ENCODE peak calls at places on chromosomes 11 and 22, in nine cellular contexts. O, K, V, G, P, E, C, W and A are unnamed samples.

GRCh38 chr22:24002272-24002671 is 3.0 kb downstream of the GSTT4 start:
- DNase-seq in O (no peak), W (no peak), V (no peak), K (no peak), C (no peak), E (no peak), P (no peak), G (no peak), A (no peak)

GRCh38 chr22:17786435-17787158 is 12.3 kb upstream of the BID start:
- DNase-seq in G (no peak), C (no peak), W (no peak), E (peak), O (no peak), P (no peak), K (no peak), V (peak), A (peak)

GRCh38 chr22:23033116-23033905 is 37.0 kb upstream of the GNAZ start:
- DNase-seq in C (no peak), E (no peak), G (no peak), V (no peak), P (no peak), W (no peak), K (no peak), O (peak), A (no peak)

GRCh38 chr11:10436224-10436623 is 18.8 kb upstream of the AMPD3 start:
- DNase-seq in V (no peak), O (no peak), P (no peak), W (no peak), G (no peak), K (no peak), C (no peak), E (no peak), A (no peak)

GRCh38 chr11:13304655-13305340 is 27.2 kb downstream of the BMAL1 start:
- DNase-seq in C (no peak), E (no peak), W (no peak), O (no peak), V (no peak), K (no peak), P (no peak), G (no peak), A (no peak)

GRCh38 chr11:123304828-123305530 is 109.9 kb upstream of the CLMP start:
- DNase-seq in K (no peak), P (peak), G (no peak), V (no peak), O (no peak), E (no peak), W (no peak), C (no peak), A (no peak)

GRCh38 chr22:21972293-21972779 is 10.3 kb downstream of the TOP3B start:
- DNase-seq in P (no peak), W (peak), V (no peak), K (peak), O (no peak), C (no peak), G (peak), E (no peak), A (peak)

GRCh38 chr11:83033972-83034672 is 37.6 kb downstream of the RAB30 start:
- DNase-seq in O (no peak), C (no peak), V (peak), K (peak), W (peak), P (no peak), G (no peak), E (peak), A (peak)

GRCh38 chr11:256952-257737 is 20.4 kb downstream of the PSMD13 start:
- DNase-seq in W (no peak), K (no peak), V (no peak), G (no peak), O (no peak), P (no peak), C (no peak), E (no peak), A (no peak)

GRCh38 chr11:17561466-17562001 is 14.5 kb downstream of the OTOG start:
- DNase-seq in K (no peak), W (no peak), E (no peak), V (no peak), G (no peak), O (no peak), P (no peak), C (no peak), A (no peak)

GRCh38 chr22:49962012-49962750 is 1.6 kb downstream of the PIM3 start:
- DNase-seq in E (peak), C (peak), V (peak), K (peak), W (peak), P (peak), O (peak), G (peak), A (peak)

GRCh38 chr11:67564230-67564629 is 19.4 kb upstream of the GSTP1 start:
- DNase-seq in K (no peak), C (no peak), P (no peak), V (no peak), W (no peak), E (peak), G (no peak), O (no peak), A (peak)

GRCh38 chr11:44883277-44883676 is 67.4 kb downstream of the TP53I11 start:
- DNase-seq in O (no peak), E (no peak), K (no peak), G (no peak), V (no peak), W (no peak), P (no peak), C (no peak), A (no peak)

GRCh38 chr11:68338041-68338800 is 25.8 kb downstream of the LRP5 start:
- DNase-seq in V (no peak), G (no peak), E (peak), W (peak), C (peak), P (no peak), K (no peak), O (no peak), A (peak)

GRCh38 chr11:61951484-61952135 is 1.5 kb downstream of the BEST1 start:
- DNase-seq in C (no peak), W (no peak), E (no peak), G (no peak), K (no peak), V (no peak), O (peak), P (no peak), A (no peak)

GRCh38 chr11:75347781-75348613 is 3.5 kb downstream of the ARRB1 start:
- DNase-seq in G (no peak), E (peak), C (no peak), W (peak), P (no peak), K (peak), V (no peak), O (no peak), A (peak)

GRCh38 chr11:63573881-63574855 is 11.0 kb upstream of the PLAAT2 start:
- DNase-seq in E (peak), W (peak), C (no peak), O (no peak), V (peak), K (peak), G (no peak), P (peak), A (peak)

GRCh38 chr22:27124336-27125023 is 467.1 kb downstream of the MIAT start:
- DNase-seq in P (no peak), E (peak), V (peak), G (no peak), W (no peak), K (no peak), O (no peak), C (no peak), A (no peak)

GRCh38 chr11:130738618-130739017 is 177.7 kb downstream of the SNX19 start:
- DNase-seq in P (no peak), G (no peak), E (peak), C (no peak), O (no peak), W (peak), V (no peak), K (no peak), A (peak)
- H3K4me3 ChIP-seq in P (no peak), G (no peak), E (peak), C (no peak), O (no peak), W (no peak), V (peak), K (no peak), A (no peak)

DNA sequence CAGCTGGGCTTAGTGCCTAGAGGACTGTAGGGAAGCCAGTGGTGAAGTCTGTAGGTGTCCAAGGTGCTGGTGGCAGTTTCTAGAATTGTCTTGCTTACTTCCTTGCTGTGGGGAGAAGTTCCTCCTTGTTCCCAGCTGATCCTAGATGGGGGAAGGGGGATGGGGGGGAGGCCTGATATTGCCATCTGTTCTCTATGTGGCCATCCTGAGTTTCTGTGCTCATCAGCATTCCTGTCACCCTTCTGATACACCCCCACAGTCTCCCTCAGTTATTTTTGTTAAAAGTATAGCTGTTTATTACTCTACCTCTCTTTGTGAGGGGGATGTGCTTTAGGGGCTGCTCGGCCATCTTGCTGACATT is 36.5 kb downstream of the MADD start:
- DNase-seq in V (no peak), W (no peak), C (no peak), E (no peak), P (no peak), G (no peak), O (no peak), K (no peak), A (no peak)
- TF ChIP-seq CTCF in V (no peak), W (no peak), C (no peak), E (no peak), P (no peak), G (no peak), O (no peak), K (no peak), A (no peak)

DNA sequence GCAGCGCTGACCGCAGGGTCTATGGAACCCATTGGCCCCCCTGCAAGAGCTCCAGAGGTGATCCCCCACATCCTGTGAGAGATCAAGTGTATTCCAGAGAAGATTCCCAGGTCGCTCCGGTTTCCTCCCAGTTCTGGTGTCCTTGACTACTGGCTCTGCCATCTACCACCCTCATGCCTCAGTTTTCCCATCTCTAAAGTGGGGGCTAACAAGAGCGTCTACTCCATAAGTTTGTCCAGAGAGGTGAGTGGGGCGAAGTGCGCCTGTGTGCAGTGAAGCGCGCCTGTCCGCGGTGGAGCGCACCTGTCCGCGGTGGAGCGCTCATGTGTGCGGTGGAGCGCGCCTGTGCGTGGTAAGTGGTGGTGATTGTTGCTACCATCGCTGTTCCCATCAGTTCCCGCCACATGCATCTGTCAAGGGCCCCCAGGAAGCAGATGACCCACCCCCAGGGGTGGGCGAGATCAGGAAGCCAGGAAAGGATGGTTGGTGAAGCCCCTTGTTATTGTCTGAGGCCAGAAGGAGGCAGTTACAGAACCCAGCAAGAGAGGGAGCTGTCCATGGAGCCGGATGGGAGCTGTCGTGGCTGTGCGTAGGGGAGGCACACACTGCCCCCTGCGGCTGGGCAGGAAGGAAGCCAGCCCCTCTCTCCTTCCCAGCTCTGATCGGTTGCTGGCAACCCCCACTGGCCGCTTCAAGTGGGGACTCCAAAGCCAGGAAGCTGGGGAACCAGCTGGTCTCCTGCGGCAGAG is 73.2 kb upstream of the FGF3 start:
- DNase-seq in K (peak), W (no peak), E (no peak), G (peak), V (no peak), C (no peak), P (no peak), O (no peak), A (no peak)
- H3K4me3 ChIP-seq in K (no peak), W (no peak), E (no peak), G (no peak), V (no peak), C (no peak), P (no peak), O (no peak), A (no peak)

GRCh38 chr22:42167066-42167465 is 36.5 kb upstream of the CYP2D6 start:
- DNase-seq in P (no peak), E (no peak), W (no peak), C (no peak), K (peak), V (no peak), O (no peak), G (no peak), A (no peak)

GRCh38 chr22:42171417-42171816 is 40.8 kb upstream of the CYP2D6 start:
- DNase-seq in P (no peak), G (no peak), W (no peak), O (no peak), V (no peak), C (no peak), K (no peak), E (no peak), A (no peak)

GRCh38 chr22:42168476-42168875 is 37.9 kb upstream of the CYP2D6 start:
- DNase-seq in C (no peak), G (no peak), W (no peak), V (no peak), P (no peak), E (no peak), K (no peak), O (no peak), A (no peak)

GRCh38 chr22:42170946-42171345 is 40.3 kb upstream of the CYP2D6 start:
- DNase-seq in O (no peak), G (no peak), P (no peak), W (no peak), K (no peak), C (no peak), V (no peak), E (no peak), A (no peak)

GRCh38 chr22:42169055-42169469 is 38.5 kb upstream of the CYP2D6 start:
- DNase-seq in W (peak), P (peak), K (peak), C (no peak), O (no peak), E (peak), G (peak), V (peak), A (peak)
- TF ChIP-seq CTCF in W (peak), P (peak), K (peak), C (peak), O (peak), E (peak), G (peak), V (peak), A (peak)

DNA sequence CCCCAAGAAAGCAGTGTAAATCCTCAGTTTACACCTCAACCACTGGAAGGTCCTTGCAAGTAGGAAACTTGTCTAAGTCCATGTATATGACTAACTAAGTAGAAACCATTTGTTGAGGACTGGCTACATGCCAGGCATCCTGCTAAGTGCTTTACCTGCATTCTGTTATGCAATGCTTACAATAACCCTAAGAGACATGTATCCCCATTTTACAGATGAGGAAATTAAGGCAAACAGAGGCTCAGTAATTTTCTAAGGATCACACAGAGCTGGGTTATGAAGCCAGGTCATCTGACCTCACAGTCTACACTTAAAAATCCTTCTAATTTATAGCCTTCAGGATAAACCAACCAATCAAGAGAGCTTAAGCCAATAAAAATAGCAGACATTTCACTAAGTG is 1.5 kb downstream of the TIMM10 start:
- DNase-seq in K (no peak), P (no peak), C (no peak), V (no peak), O (no peak), W (no peak), E (no peak), G (no peak), A (no peak)
- H3K4me3 ChIP-seq in K (no peak), P (no peak), C (no peak), V (no peak), O (no peak), W (no peak), E (no peak), G (no peak), A (no peak)

DNA sequence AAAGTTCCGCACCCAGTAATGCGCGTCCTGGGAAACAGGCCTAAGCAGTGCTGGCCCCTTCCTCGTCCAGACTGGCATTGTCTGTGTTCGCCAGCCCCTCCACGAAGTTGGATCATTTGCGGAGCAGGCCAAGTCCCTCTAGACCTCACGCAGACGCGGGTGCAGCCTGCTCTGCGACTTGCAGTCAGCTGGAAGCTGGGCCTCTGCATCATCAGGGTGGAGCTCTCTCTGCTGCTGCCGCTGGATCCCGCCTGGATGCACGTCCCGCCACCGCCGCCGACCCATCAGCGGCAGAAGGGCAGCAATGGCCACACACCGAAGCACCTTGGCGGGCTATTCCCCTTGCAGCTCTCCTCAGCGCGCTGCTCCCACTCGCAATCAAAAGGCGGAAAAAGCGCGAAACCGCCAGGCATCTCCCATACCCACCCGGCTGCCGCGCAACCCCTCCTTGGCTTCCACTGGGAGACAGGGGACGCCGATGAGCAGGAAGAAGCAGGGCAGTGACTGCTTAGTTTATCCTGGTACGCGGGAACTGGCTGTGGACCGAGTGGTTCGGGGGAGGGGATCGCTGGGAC is 34.1 kb upstream of the GLYATL1 start:
- DNase-seq in C (no peak), K (peak), O (peak), P (no peak), G (peak), E (peak), W (peak), V (peak), A (peak)
- TF ChIP-seq CTCF in C (peak), K (no peak), O (no peak), P (no peak), G (no peak), E (peak), W (peak), V (no peak), A (peak)

DNA sequence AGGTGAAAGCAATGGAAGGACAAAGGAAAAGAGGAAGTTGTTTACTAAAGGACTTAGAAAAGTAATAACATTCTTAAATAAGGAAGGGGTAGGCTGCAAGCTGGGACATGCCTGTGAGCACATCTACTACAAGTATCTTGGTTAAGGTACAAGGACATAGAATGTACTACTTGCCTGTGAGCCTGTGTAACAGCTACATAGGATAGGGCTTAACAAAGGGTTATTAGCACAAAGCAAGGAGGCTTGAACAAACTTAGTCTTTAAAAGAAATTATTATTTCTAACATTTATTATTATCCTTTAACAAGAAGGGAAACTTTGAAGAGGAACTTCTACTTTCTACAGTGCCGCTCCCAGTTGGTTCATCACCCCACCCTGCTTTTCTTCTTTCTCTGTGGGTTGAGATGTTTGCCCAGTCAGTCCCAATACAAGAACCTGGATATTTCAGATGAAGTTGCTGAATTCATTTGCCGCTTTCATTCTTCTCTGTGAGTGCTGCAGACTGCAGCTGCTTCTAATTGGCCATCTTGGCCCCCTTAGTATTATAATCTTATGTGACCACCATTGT is 87.5 kb downstream of the PRMT3 start:
- DNase-seq in E (no peak), V (no peak), P (no peak), C (no peak), W (no peak), K (no peak), O (no peak), G (no peak), A (no peak)
- H3K4me3 ChIP-seq in E (no peak), V (no peak), P (no peak), C (peak), W (no peak), K (no peak), O (no peak), G (no peak), A (no peak)

GRCh38 chr11:12235549-12235944 is 125.2 kb downstream of the MICAL2 start:
- DNase-seq in K (peak), E (no peak), C (no peak), P (no peak), O (no peak), W (peak), V (no peak), G (no peak), A (peak)
- TF ChIP-seq CTCF in K (peak), E (peak), C (peak), P (no peak), O (no peak), W (peak), V (peak), G (no peak), A (no peak)

DNA sequence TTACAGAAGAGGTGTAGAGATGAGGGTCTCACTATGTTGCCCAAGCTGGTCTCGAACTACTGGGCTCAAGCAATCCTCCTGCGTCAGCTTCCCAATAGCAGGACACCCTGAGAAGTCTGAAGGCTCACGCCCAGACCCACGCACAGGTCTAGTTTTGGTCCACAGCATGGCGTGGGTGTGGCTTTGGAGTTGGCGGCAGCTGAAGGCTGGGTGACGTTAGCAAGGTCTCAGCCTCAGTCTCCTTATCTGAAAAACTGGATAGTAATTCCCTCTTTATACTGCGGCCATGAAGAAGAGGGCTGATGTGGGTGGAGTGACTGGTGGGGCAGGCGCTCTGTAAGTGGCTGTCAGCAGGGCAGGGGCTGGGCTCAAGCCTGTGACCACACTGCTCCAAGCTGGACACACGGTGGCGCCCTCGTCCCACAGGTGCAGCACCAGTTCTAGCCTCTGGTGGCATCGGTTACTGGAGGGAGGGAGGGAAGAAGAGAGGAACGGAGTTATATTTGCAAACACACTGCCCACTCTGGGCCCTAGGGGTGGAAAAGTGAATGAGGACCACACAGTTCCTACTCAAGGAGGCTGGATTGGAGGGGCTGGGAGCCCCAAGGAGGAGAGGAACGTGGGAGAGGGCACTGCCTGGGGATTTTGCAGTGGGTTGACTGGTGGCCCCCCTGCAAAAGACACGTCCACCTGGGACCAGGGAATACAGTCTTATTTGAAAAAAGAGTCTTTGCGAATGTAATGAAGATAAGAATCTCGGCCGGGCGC is 19.6 kb upstream of the CARD10 start:
- DNase-seq in O (peak), V (peak), K (peak), W (peak), P (peak), E (peak), C (no peak), G (peak), A (peak)
- H3K4me3 ChIP-seq in O (peak), V (no peak), K (no peak), W (no peak), P (no peak), E (no peak), C (peak), G (no peak), A (peak)